ENCODE peak calls at places on chromosomes 7 and 10, in eight cellular contexts. W is aorta; G is NCI-H1092; N is AG09309; X is HAP-1; T is activated CD4-positive, CD25-positive, alpha-beta regulatory T cell; A is NCI-H1417; M is activated naive CD8-positive, alpha-beta T cell treated with anti-CD3 and anti-CD28 coated beads, Interleukin-2, amount 50 U/mL, for 16 hours. H is an unnamed sample.

GRCh38 chr7:94650652-94651051 is 5.3 kb downstream of the SGCE start:
- DNase-seq in W (no peak), G (peak), N (no peak), X (no peak), T (no peak), A (no peak), M (no peak), H (no peak)

GRCh38 chr7:38232475-38233366 is 40.7 kb downstream of the TARP start:
- DNase-seq in W (no peak), G (no peak), N (no peak), X (no peak), T (no peak), A (no peak), M (peak), H (peak)

GRCh38 chr10:79361721-79362397 is 14.6 kb downstream of the PPIF start:
- DNase-seq in W (no peak), G (no peak), N (no peak), X (no peak), T (no peak), A (no peak), M (no peak), H (no peak)

GRCh38 chr7:140165422-140165821 is 11.4 kb downstream of the KDM7A start:
- DNase-seq in W (no peak), G (no peak), N (peak), X (no peak), T (no peak), A (no peak), M (no peak), H (no peak)

GRCh38 chr10:132649651-132650360 is 112.2 kb downstream of the INPP5A start:
- DNase-seq in W (peak), G (no peak), N (no peak), X (no peak), T (no peak), A (no peak), M (no peak), H (no peak)

GRCh38 chr7:142925413-142925812 is 8.1 kb downstream of the TRPV5 start:
- DNase-seq in W (no peak), G (no peak), N (no peak), X (no peak), T (no peak), A (no peak), M (no peak), H (no peak)

GRCh38 chr7:30663414-30663813 is 18.8 kb downstream of the CRHR2 start:
- DNase-seq in W (no peak), G (no peak), N (no peak), X (no peak), T (no peak), A (no peak), M (no peak), H (no peak)

GRCh38 chr10:129219364-129219763 is 247.7 kb upstream of the MGMT start:
- DNase-seq in W (no peak), G (no peak), N (no peak), X (no peak), T (no peak), A (no peak), M (no peak), H (no peak)

GRCh38 chr7:7812112-7812511 is 93.7 kb upstream of the RPA3 start:
- DNase-seq in W (no peak), G (no peak), N (no peak), X (no peak), T (no peak), A (no peak), M (no peak), H (no peak)

GRCh38 chr7:101921061-101921460 is 103.6 kb downstream of the CUX1 start:
- DNase-seq in W (peak), G (no peak), N (no peak), X (no peak), T (no peak), A (no peak), M (no peak), H (no peak)

GRCh38 chr10:65968437-65968836 is 957.4 kb upstream of the LRRTM3 start:
- DNase-seq in W (no peak), G (no peak), N (no peak), X (no peak), T (no peak), A (no peak), M (no peak), H (no peak)

GRCh38 chr10:78552261-78552811 is 516.4 kb upstream of the ZMIZ1 start:
- DNase-seq in W (peak), G (no peak), N (peak), X (no peak), T (no peak), A (no peak), M (no peak), H (no peak)

GRCh38 chr7:43117025-43117424 is 4.6 kb downstream of the HECW1 start:
- DNase-seq in W (no peak), G (no peak), N (no peak), X (no peak), T (no peak), A (no peak), M (no peak), H (no peak)

GRCh38 chr7:1845536-1846311 is 175.6 kb downstream of the ELFN1 start:
- DNase-seq in W (peak), G (no peak), N (no peak), X (no peak), T (no peak), A (no peak), M (no peak), H (peak)

GRCh38 chr10:60958892-60959601 is 15.1 kb upstream of the RHOBTB1 start:
- DNase-seq in W (no peak), G (no peak), N (no peak), X (no peak), T (no peak), A (no peak), M (no peak), H (no peak)

GRCh38 chr10:125038637-125039036 is 96.7 kb downstream of the ZRANB1 start:
- DNase-seq in W (peak), G (no peak), N (no peak), X (no peak), T (no peak), A (no peak), M (no peak), H (no peak)

H was measured in GM06990.